ENCODE peak calls at places on chromosomes 11 and 22, in ten cellular contexts. D is prostate gland; F is left ventricle myocardium inferior; K is adrenal gland; W is GM23248; R is mammary epithelial cell; X is CD8-positive, alpha-beta memory T cell; J is transverse colon; G is mesenchymal stem cell; Z is colonic mucosa. Q is an unnamed sample.

GRCh38 chr11:100905684-100906083 is 218.6 kb downstream of the ARHGAP42 start:
- DNase-seq in W (no peak), Z (no peak), X (no peak), K (no peak), J (no peak), G (no peak), D (no peak), F (no peak), R (no peak), Q (no peak)

GRCh38 chr11:118226781-118227180 is 2.0 kb upstream of the JAML start:
- DNase-seq in K (no peak), J (no peak), W (no peak), X (no peak), Z (no peak), D (no peak), G (no peak), R (no peak), F (no peak), Q (no peak)

GRCh38 chr11:122872046-122872445 is 10.5 kb upstream of the JHY start:
- DNase-seq in F (no peak), D (no peak), R (no peak), G (no peak), K (no peak), X (no peak), Z (no peak), J (no peak), W (no peak), Q (no peak)

GRCh38 chr11:45857834-45858492 is 10.7 kb downstream of the CRY2 start:
- DNase-seq in F (peak; percentile 51), R (peak; percentile 20), G (peak; percentile 96), W (peak; percentile 98), X (no peak), K (peak; percentile 86), D (no peak), J (no peak), Z (no peak), Q (peak; percentile 35)

GRCh38 chr11:119728226-119728626 is 774 bp downstream of the NECTIN1 start:
- DNase-seq in Z (peak; percentile 45), K (no peak), R (no peak), X (no peak), F (no peak), J (peak; percentile 25), D (peak; percentile 24), G (peak; percentile 22), W (peak; percentile 54), Q (no peak)

GRCh38 chr11:4140067-4140636 is 45.6 kb downstream of the RRM1 start:
- DNase-seq in J (no peak), W (no peak), G (no peak), F (no peak), Z (no peak), R (no peak), K (no peak), D (no peak), X (no peak), Q (no peak)

GRCh38 chr11:28756977-28757376 is 648.8 kb downstream of the METTL15 start:
- DNase-seq in F (no peak), G (peak; percentile 37), Z (no peak), J (no peak), W (peak; percentile 63), D (no peak), R (peak; percentile 32), X (no peak), K (no peak), Q (no peak)

GRCh38 chr11:92269021-92269420 is 44.4 kb downstream of the FAT3 start:
- DNase-seq in K (no peak), F (no peak), X (no peak), J (no peak), W (peak; percentile 64), G (peak; percentile 30), Z (no peak), R (peak; percentile 31), D (no peak), Q (no peak)

GRCh38 chr11:126407682-126408288 is 52.3 kb downstream of the ST3GAL4 start:
- DNase-seq in X (no peak), F (no peak), G (no peak), W (no peak), K (no peak), R (no peak), J (no peak), D (no peak), Z (no peak), Q (no peak)

GRCh38 chr11:124899376-124900145 is 1.9 kb upstream of the ROBO4 start:
- DNase-seq in K (no peak), Z (no peak), R (peak; percentile 40), W (no peak), J (no peak), F (no peak), X (no peak), D (no peak), G (peak; percentile 33), Q (peak; percentile 34)

GRCh38 chr22:40922484-40923303 is 28.5 kb upstream of the RBX1 start:
- DNase-seq in W (peak; percentile 74), D (peak; percentile 36), R (peak; percentile 35), F (no peak), J (no peak), X (peak; percentile 54), Z (no peak), K (no peak), G (peak; percentile 74), Q (no peak)

GRCh38 chr11:101448881-101449442 is 134.8 kb downstream of the TRPC6 start:
- DNase-seq in X (no peak), D (no peak), G (no peak), F (no peak), K (no peak), W (peak; percentile 20), J (no peak), R (no peak), Z (no peak), Q (no peak)

GRCh38 chr11:96155627-96156378 is 187.2 kb downstream of the MAML2 start:
- DNase-seq in R (peak; percentile 93), W (peak; percentile 98), G (peak; percentile 100), X (no peak), D (peak; percentile 42), F (peak; percentile 73), K (peak; percentile 91), J (peak; percentile 61), Z (peak; percentile 48), Q (peak; percentile 85)

GRCh38 chr11:116800610-116801009 is 8.9 kb upstream of the APOA5 start:
- DNase-seq in K (no peak), J (no peak), G (no peak), F (no peak), D (no peak), Z (no peak), R (no peak), W (no peak), X (no peak), Q (no peak)

GRCh38 chr22:37206118-37206840 is 6.0 kb downstream of the SSTR3 start:
- DNase-seq in W (no peak), R (no peak), G (no peak), J (no peak), F (no peak), K (no peak), Z (no peak), D (no peak), X (no peak), Q (no peak)

DNA sequence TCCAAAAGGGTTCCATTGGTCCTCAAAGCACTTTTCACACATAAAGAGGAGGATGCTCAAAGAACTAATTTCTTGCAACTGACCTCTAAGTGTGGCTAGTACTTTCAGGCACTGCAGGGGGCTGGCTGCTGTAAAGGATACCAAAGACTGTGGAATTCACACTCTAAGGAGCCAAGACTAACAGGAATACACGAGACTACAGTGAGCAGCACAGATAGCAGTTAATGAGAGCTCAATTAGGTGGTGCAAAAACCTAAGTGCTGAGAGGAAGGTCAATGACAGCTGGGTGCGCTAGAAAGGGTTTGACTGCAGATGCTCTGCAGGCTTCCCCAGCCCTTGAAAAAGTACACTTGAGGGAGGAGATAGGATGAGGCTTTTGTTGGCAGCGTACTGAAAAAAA is 124.3 kb upstream of the NTM start:
- DNase-seq in J (no peak), F (no peak), D (no peak), W (no peak), Z (no peak), X (no peak), K (no peak), R (no peak), G (no peak), Q (no peak)
- H3K27ac ChIP-seq in J (no peak overlapping the region), F (no peak overlapping the region), D (no peak overlapping the region), W (no peak overlapping the region), Z (no peak overlapping the region), X (no peak overlapping the region), K (no peak overlapping the region), R (no peak overlapping the region), G (no peak overlapping the region), Q (no peak overlapping the region)

GRCh38 chr22:23217171-23218052 is 37.1 kb downstream of the BCR start:
- DNase-seq in D (no peak), R (no peak), X (no peak), G (peak; percentile 55), J (no peak), K (no peak), F (peak; percentile 43), W (no peak), Z (no peak), Q (no peak)
- H3K4me1 ChIP-seq in D (no peaks in the 10 kb centered on the region), R (peaks cover 42% of the 10 kb centered on the region), X (peaks cover 89% of the 10 kb centered on the region), G (peaks cover 46% of the 10 kb centered on the region), J (peaks cover 40% of the 10 kb centered on the region), K (peaks cover 61% of the 10 kb centered on the region), F (peaks cover 99% of the 10 kb centered on the region), W (peaks cover 46% of the 10 kb centered on the region), Z (peaks cover 27% of the 10 kb centered on the region), Q (peaks cover 8% of the 10 kb centered on the region)

GRCh38 chr11:129853508-129854228 is 38.0 kb downstream of the TMEM45B start:
- DNase-seq in G (peak; percentile 24), D (peak; percentile 93), Z (peak; percentile 88), R (peak; percentile 79), K (peak; percentile 58), X (peak; percentile 73), F (no peak), W (peak; percentile 9), J (peak; percentile 86), Q (no peak)
- H3K27ac ChIP-seq in G (no peak overlapping the region), D (peak overlapping the region; percentile 57), Z (peak overlapping the region; percentile 75), R (no peak overlapping the region), K (no peak overlapping the region), X (peak overlapping the region; percentile 21), F (no peak overlapping the region), W (no peak overlapping the region), J (peak overlapping the region; percentile 34), Q (no peak overlapping the region)

GRCh38 chr11:95055273-95055897 is 6.2 kb downstream of the KDM4F start:
- DNase-seq in X (no peak), G (no peak), K (no peak), Z (no peak), R (no peak), J (no peak), W (no peak), D (no peak), F (no peak), Q (no peak)

GRCh38 chr11:95058622-95059021 is 8.1 kb upstream of the SRSF8 start:
- DNase-seq in J (no peak), Z (no peak), D (no peak), R (no peak), X (no peak), W (peak; percentile 35), F (no peak), K (no peak), G (no peak), Q (no peak)

GRCh38 chr11:95059031-95059430 is 7.7 kb upstream of the SRSF8 start:
- DNase-seq in F (no peak), D (no peak), W (no peak), X (no peak), J (no peak), G (no peak), K (no peak), R (no peak), Z (no peak), Q (no peak)

DNA sequence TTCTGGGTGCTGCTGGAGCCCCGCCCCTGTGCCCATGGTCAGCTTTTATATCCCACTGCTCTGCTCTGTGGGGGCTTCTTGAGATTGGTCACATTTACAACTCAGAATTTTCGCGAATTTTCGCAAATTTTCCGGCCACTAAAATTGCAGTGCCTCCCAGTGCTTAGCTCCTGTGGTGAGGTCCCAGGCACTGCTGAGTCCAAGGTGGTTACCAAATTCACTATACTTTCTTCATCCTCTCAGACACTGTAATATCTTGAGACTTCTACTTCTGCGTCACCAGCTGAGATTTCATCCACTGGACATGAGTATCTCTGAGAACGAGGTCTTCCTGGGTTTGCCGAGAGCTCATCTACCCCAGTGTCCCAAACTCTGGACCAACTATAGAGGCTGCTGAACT is 8.7 kb downstream of the KDM4F start:
- DNase-seq in X (no peak), Z (no peak), W (no peak), R (no peak), F (no peak), G (no peak), K (no peak), J (no peak), D (no peak), Q (no peak)
- H3K4me1 ChIP-seq in X (no peaks in the 10 kb centered on the region), Z (no peaks in the 10 kb centered on the region), W (no peaks in the 10 kb centered on the region), R (no peaks in the 10 kb centered on the region), F (no peaks in the 10 kb centered on the region), G (peaks cover 8% of the 10 kb centered on the region), K (no peaks in the 10 kb centered on the region), J (no peaks in the 10 kb centered on the region), D (no peaks in the 10 kb centered on the region), Q (no peaks in the 10 kb centered on the region)